ENCODE peak calls at places on chromosome 9, in eight cellular contexts. N, O, X, Z, Q, V, P and D are unnamed samples.
A peak's percentile ranks its signal among the peaks of the same experiment; 100 is the strongest.

GRCh38 chr9:138006576-138007233 is 129.1 kb downstream of the CACNA1B start:
- DNase-seq in N (no peak), O (no peak), X (no peak), Z (no peak), Q (peak; percentile 19), V (no peak), P (no peak), D (no peak)

GRCh38 chr9:89448381-89448780 is 49.5 kb downstream of the SEMA4D start:
- DNase-seq in N (no peak), O (no peak), X (no peak), Z (no peak), Q (no peak), V (no peak), P (no peak), D (no peak)

GRCh38 chr9:110897899-110898298 is 140.4 kb downstream of the LPAR1 start:
- DNase-seq in N (no peak), O (no peak), X (no peak), Z (no peak), Q (no peak), V (no peak), P (no peak), D (no peak)

GRCh38 chr9:70110194-70111041 is 66.8 kb downstream of the MAMDC2 start:
- DNase-seq in N (no peak), O (no peak), X (no peak), Z (no peak), Q (no peak), V (no peak), P (peak; percentile 86), D (no peak)

GRCh38 chr9:108687360-108687981 is 168.3 kb downstream of the ACTL7B start:
- DNase-seq in N (no peak), O (no peak), X (no peak), Z (no peak), Q (no peak), V (no peak), P (peak; percentile 25), D (no peak)

GRCh38 chr9:132192728-132193127 is 30.9 kb downstream of the NTNG2 start:
- DNase-seq in N (no peak), O (no peak), X (no peak), Z (no peak), Q (no peak), V (no peak), P (no peak), D (no peak)

GRCh38 chr9:131396626-131397025 is 2.7 kb downstream of the PRRC2B start:
- DNase-seq in N (no peak), O (no peak), X (no peak), Z (no peak), Q (no peak), V (peak; percentile 4), P (no peak), D (no peak)

GRCh38 chr9:131869312-131869711 is 129.4 kb upstream of the RAPGEF1 start:
- DNase-seq in N (no peak), O (no peak), X (no peak), Z (no peak), Q (no peak), V (no peak), P (no peak), D (no peak)

GRCh38 chr9:977361-978116 is 1.1 kb downstream of the DMRT3 start:
- DNase-seq in N (no peak), O (no peak), X (no peak), Z (no peak), Q (no peak), V (no peak), P (no peak), D (no peak)

GRCh38 chr9:22954550-22954949 is 507.9 kb downstream of the DMRTA1 start:
- DNase-seq in N (no peak), O (no peak), X (no peak), Z (no peak), Q (no peak), V (no peak), P (no peak), D (no peak)

GRCh38 chr9:96048116-96048953 is 172.8 kb downstream of the ERCC6L2 start:
- DNase-seq in N (no peak), O (no peak), X (peak; percentile 69), Z (no peak), Q (peak; percentile 80), V (no peak), P (no peak), D (no peak)

GRCh38 chr9:70542339-70542931 is 128.0 kb upstream of the KLF9 start:
- DNase-seq in N (no peak), O (no peak), X (no peak), Z (no peak), Q (no peak), V (no peak), P (no peak), D (no peak)

GRCh38 chr9:109708507-109708945 is 71.5 kb upstream of the PALM2AKAP2 start:
- DNase-seq in N (no peak), O (no peak), X (no peak), Z (no peak), Q (no peak), V (no peak), P (no peak), D (no peak)

GRCh38 chr9:135615666-135616620 is 23.4 kb downstream of the GLT6D1 start:
- DNase-seq in N (no peak), O (no peak), X (no peak), Z (no peak), Q (no peak), V (no peak), P (no peak), D (no peak)

GRCh38 chr9:76926324-76926731 is 20.4 kb upstream of the PRUNE2 start:
- DNase-seq in N (no peak), O (no peak), X (no peak), Z (no peak), Q (no peak), V (no peak), P (no peak), D (no peak)

GRCh38 chr9:118336167-118336951 is 632.2 kb downstream of the TLR4 start:
- DNase-seq in N (peak; percentile 20), O (no peak), X (peak; percentile 46), Z (no peak), Q (no peak), V (no peak), P (no peak), D (no peak)

GRCh38 chr9:7788772-7789171 is 10.8 kb downstream of the DMAC1 start:
- DNase-seq in N (no peak), O (no peak), X (no peak), Z (no peak), Q (no peak), V (no peak), P (no peak), D (no peak)

GRCh38 chr9:89502038-89502601 is 4.2 kb upstream of the SEMA4D start:
- DNase-seq in N (no peak), O (no peak), X (no peak), Z (no peak), Q (no peak), V (no peak), P (no peak), D (no peak)

GRCh38 chr9:4491621-4491975 is 1.3 kb downstream of the SLC1A1 start:
- DNase-seq in N (no peak), O (no peak), X (no peak), Z (no peak), Q (peak; percentile 31), V (no peak), P (no peak), D (no peak)

GRCh38 chr9:124487491-124488182 is 19.6 kb downstream of the NR5A1 start:
- DNase-seq in N (no peak), O (no peak), X (no peak), Z (no peak), Q (no peak), V (peak; percentile 32), P (no peak), D (no peak)

GRCh38 chr9:101487443-101487855 is 46.2 kb upstream of the RNF20 start:
- DNase-seq in N (no peak), O (no peak), X (no peak), Z (no peak), Q (no peak), V (no peak), P (no peak), D (no peak)

GRCh38 chr9:134455951-134456739 is 129.9 kb downstream of the RXRA start:
- DNase-seq in N (peak; percentile 64), O (no peak), X (peak; percentile 70), Z (peak; percentile 87), Q (peak; percentile 61), V (peak; percentile 55), P (no peak), D (peak; percentile 64)

GRCh38 chr9:108053555-108054061 is 564.0 kb upstream of the KLF4 start:
- DNase-seq in N (no peak), O (no peak), X (peak; percentile 54), Z (peak; percentile 69), Q (peak; percentile 73), V (no peak), P (peak; percentile 89), D (no peak)

GRCh38 chr9:35736201-35736633 is 3.8 kb downstream of the CREB3 start:
- DNase-seq in N (peak; percentile 86), O (no peak), X (peak; percentile 64), Z (peak; percentile 46), Q (peak; percentile 75), V (peak; percentile 38), P (no peak), D (no peak)

GRCh38 chr9:113597390-113598241 is 134.1 kb downstream of the RGS3 start:
- DNase-seq in N (no peak), O (no peak), X (no peak), Z (no peak), Q (no peak), V (no peak), P (no peak), D (no peak)
- TF ChIP-seq POLR2A in N (no peak), O (no peak), X (no peak), Z (no peak), Q (no peak), V (no peak), P (no peak), D (no peak)

DNA sequence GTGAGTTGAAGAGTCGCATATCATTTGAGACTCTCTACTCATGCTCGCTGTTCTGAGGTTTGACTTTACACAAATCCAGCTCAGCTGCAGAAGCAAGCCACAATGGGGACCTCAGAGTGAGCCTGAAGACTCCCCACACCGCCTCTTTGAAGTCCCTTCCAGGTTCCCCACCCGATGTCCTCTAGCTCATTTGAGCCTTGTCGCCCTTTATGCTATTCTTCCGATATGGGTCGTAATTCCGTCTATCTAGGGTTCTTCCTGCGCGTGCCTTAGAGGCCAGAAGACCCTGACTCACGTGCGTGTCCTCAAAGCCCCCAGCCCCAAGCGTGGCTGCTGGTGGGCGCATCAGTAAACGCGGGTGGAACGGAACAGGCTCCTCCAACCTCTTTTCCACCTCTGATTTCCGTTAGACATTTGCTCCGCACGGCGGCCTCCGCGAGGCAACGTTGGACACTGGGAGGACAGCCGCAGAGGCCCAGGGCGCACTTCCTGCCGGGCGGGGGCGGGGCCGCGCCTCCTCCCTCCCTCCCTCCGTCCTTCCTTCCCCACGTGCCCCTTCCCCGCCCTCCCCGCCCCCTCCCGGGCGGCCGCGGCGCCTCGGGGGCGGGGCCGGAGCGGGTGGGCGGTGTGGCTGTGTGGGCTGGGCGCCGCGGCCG is at the start of gene SNX30:
- DNase-seq in N (peak; percentile 89), O (no peak), X (peak; percentile 94), Z (peak; percentile 81), Q (peak; percentile 92), V (peak; percentile 96), P (peak; percentile 90), D (peak; percentile 87)
- TF ChIP-seq POLR2A in N (peak; percentile 95), O (peak; percentile 85), X (peak; percentile 92), Z (peak; percentile 50), Q (no peak), V (peak; percentile 95), P (no peak), D (no peak)

GRCh38 chr9:136902259-136902821 is 16.0 kb downstream of the TRAF2 start:
- DNase-seq in N (peak; percentile 94), O (peak; percentile 66), X (peak; percentile 90), Z (no peak), Q (peak; percentile 89), V (no peak), P (no peak), D (peak; percentile 80)
- TF ChIP-seq POLR2A in N (peak; percentile 9), O (peak; percentile 52), X (peak; percentile 64), Z (no peak), Q (no peak), V (no peak), P (no peak), D (no peak)

GRCh38 chr9:126722252-126722921 is 82.5 kb upstream of the ZBTB43 start:
- DNase-seq in N (peak; percentile 66), O (peak; percentile 59), X (peak; percentile 63), Z (peak; percentile 29), Q (peak; percentile 80), V (peak; percentile 93), P (no peak), D (peak; percentile 71)
- TF ChIP-seq POLR2A in N (no peak), O (peak; percentile 46), X (no peak), Z (no peak), Q (no peak), V (no peak), P (no peak), D (no peak)